ENCODE peak calls at places on chromosomes 13 and 19, in six cellular contexts. P, L, M, N, E and S are unnamed samples.
A peak's percentile ranks its signal among the peaks of the same experiment; 100 is the strongest.

GRCh38 chr19:37874784-37875183 is 31.6 kb downstream of the WDR87 start:
- DNase-seq in P (no peak), L (no peak), M (no peak), N (no peak), E (no peak), S (no peak)

GRCh38 chr19:11480927-11481776 is at the start of gene ELAVL3:
- DNase-seq in P (no peak), L (no peak), M (peak; percentile 69), N (no peak), E (no peak), S (no peak)

GRCh38 chr19:21322528-21322927 is 6.7 kb downstream of the ZNF708 start:
- DNase-seq in P (peak; percentile 44), L (no peak), M (no peak), N (no peak), E (no peak), S (no peak)

GRCh38 chr19:14542721-14543328 is 13.4 kb downstream of the TECR start:
- DNase-seq in P (peak; percentile 30), L (no peak), M (no peak), N (no peak), E (no peak), S (peak; percentile 81)

GRCh38 chr13:96968027-96968426 is 26.2 kb downstream of the OXGR1 start:
- DNase-seq in P (no peak), L (no peak), M (no peak), N (no peak), E (no peak), S (no peak)

GRCh38 chr13:51235756-51236564 is 13.8 kb downstream of the FAM124A start:
- DNase-seq in P (no peak), L (no peak), M (no peak), N (no peak), E (no peak), S (no peak)

GRCh38 chr13:61417171-61417570 is 1.5 kb upstream of the PCDH20 start:
- DNase-seq in P (no peak), L (no peak), M (no peak), N (no peak), E (no peak), S (no peak)

GRCh38 chr19:29528350-29528945 is 2.7 kb downstream of the VSTM2B start:
- DNase-seq in P (peak; percentile 68), L (peak; percentile 44), M (peak; percentile 86), N (peak; percentile 54), E (peak; percentile 63), S (peak; percentile 55)

GRCh38 chr13:27619093-27619705 is 1.1 kb downstream of the LNX2 start:
- DNase-seq in P (peak; percentile 52), L (no peak), M (no peak), N (no peak), E (peak; percentile 21), S (no peak)

DNA sequence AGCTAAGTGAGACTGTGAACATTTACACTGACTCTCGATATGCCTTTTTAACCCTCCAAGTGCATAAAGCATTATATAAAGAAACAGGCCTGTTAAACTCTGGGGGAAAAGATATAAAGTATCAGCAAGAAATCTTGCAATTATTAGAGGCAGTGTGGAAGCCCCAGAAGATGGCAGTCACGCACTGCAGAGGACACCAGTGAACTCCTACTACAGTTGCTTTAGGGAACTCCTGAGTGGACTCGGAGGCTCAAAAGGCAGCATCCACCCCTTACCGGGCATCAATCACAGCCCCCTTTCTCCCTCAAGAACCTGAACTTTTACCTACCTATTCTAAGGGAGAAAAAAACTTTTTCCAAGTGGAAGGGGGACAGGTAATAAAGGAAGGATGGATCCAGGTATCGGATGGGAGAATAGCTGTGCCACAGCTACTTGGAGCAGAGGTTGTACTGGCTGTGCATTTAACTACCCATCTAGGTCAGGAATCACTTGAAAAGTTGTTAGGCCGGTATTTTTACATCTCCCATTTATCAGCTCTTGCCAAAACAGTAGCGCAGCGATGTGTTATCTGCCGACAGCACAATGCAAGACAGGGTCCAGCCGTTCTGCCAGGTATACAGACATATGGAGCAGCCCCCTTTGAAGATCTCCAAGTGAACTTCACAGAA is 80.1 kb downstream of the ZNF486 start:
- DNase-seq in P (peak; percentile 18), L (no peak), M (peak; percentile 69), N (no peak), E (peak; percentile 5), S (no peak)
- TF ChIP-seq CTCF in P (peak; percentile 29), L (peak; percentile 36), M (peak; percentile 41), N (peak; percentile 26), E (no peak), S (peak; percentile 14)

DNA sequence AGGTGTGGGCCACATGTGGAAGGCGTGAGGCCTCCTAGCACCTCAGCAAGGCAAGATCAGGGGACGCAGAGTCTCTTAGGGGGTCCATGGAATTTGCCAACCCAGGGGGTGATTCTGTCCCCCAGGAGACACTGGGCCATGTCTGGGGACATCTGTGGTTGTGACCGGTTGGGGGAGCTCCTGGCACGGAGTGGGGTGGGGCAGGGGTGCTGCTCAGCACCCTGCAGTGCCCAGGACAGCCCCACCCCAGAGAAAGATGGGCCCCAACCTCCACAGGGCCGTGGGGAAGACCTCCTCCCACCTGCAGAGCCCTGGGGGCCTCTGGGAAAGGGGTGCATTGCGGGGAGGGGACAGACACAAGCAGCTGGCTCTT is 4.0 kb downstream of the MKNK2 start:
- DNase-seq in P (no peak), L (no peak), M (no peak), N (no peak), E (no peak), S (no peak)
- TF ChIP-seq CTCF in P (no peak), L (no peak), M (no peak), N (no peak), E (no peak), S (no peak)

GRCh38 chr13:34777914-34778303 is 164.2 kb upstream of the NBEA start:
- DNase-seq in P (no peak), L (no peak), M (no peak), N (no peak), E (no peak), S (no peak)

GRCh38 chr13:34776390-34776981 is 165.6 kb upstream of the NBEA start:
- DNase-seq in P (no peak), L (no peak), M (no peak), N (no peak), E (peak; percentile 59), S (no peak)

GRCh38 chr13:34776984-34777913 is 164.8 kb upstream of the NBEA start:
- DNase-seq in P (no peak), L (no peak), M (no peak), N (no peak), E (no peak), S (no peak)

GRCh38 chr13:34779171-34779570 is 162.9 kb upstream of the NBEA start:
- DNase-seq in P (peak; percentile 30), L (no peak), M (no peak), N (no peak), E (no peak), S (no peak)
- TF ChIP-seq CTCF in P (peak; percentile 30), L (no peak), M (no peak), N (no peak), E (peak; percentile 39), S (no peak)

GRCh38 chr13:41408061-41408460 is 49.3 kb upstream of the RGCC start:
- DNase-seq in P (no peak), L (no peak), M (no peak), N (no peak), E (no peak), S (no peak)

GRCh38 chr13:41409611-41410010 is 47.7 kb upstream of the RGCC start:
- DNase-seq in P (no peak), L (no peak), M (no peak), N (no peak), E (no peak), S (no peak)

GRCh38 chr13:41411060-41411459 is 46.3 kb upstream of the RGCC start:
- DNase-seq in P (no peak), L (no peak), M (no peak), N (no peak), E (no peak), S (no peak)

GRCh38 chr13:41413907-41414306 is 43.4 kb upstream of the RGCC start:
- DNase-seq in P (no peak), L (no peak), M (no peak), N (no peak), E (no peak), S (no peak)

GRCh38 chr13:41411536-41411935 is 45.8 kb upstream of the RGCC start:
- DNase-seq in P (peak; percentile 76), L (no peak), M (peak; percentile 35), N (peak; percentile 32), E (peak; percentile 58), S (peak; percentile 35)
- TF ChIP-seq CTCF in P (peak; percentile 41), L (peak; percentile 9), M (no peak), N (peak; percentile 32), E (peak; percentile 60), S (no peak)

GRCh38 chr13:103758222-103758621 is 692.0 kb upstream of the SLC10A2 start:
- DNase-seq in P (no peak), L (no peak), M (no peak), N (no peak), E (no peak), S (no peak)

GRCh38 chr13:103757361-103757760 is 691.1 kb upstream of the SLC10A2 start:
- DNase-seq in P (no peak), L (no peak), M (no peak), N (no peak), E (no peak), S (no peak)

GRCh38 chr13:103762523-103762922 is 696.3 kb upstream of the SLC10A2 start:
- DNase-seq in P (no peak), L (no peak), M (no peak), N (no peak), E (no peak), S (no peak)
- TF ChIP-seq CTCF in P (no peak), L (no peak), M (no peak), N (no peak), E (peak; percentile 30), S (no peak)